ENCODE peak calls at places on chromosomes 16 and 17, in seven cellular contexts. One of them, this sample, is unnamed.

GRCh38 chr16:12453832-12454231 is 349.9 kb downstream of the CPPED1 start:
- DNase-seq in T-helper 9 cell: no peak
- DNase-seq in heart right ventricle: no peak
- DNase-seq in fibroblast of the conjunctiva: no peak
- DNase-seq in fibroblast of the aortic adventitia: no peak
- DNase-seq in fibroblast of pulmonary artery: peak
- DNase-seq in AG04449: no peak
- DNase-seq in this sample: no peak

GRCh38 chr17:225551-225950 is 44.1 kb upstream of the DOC2B start:
- DNase-seq in T-helper 9 cell: no peak
- DNase-seq in heart right ventricle: no peak
- DNase-seq in fibroblast of the conjunctiva: no peak
- DNase-seq in fibroblast of the aortic adventitia: no peak
- DNase-seq in fibroblast of pulmonary artery: no peak
- DNase-seq in AG04449: no peak
- DNase-seq in this sample: no peak

GRCh38 chr17:83055911-83056582 is 23.4 kb upstream of the METRNL start:
- DNase-seq in T-helper 9 cell: no peak
- DNase-seq in heart right ventricle: no peak
- DNase-seq in fibroblast of the conjunctiva: peak
- DNase-seq in fibroblast of the aortic adventitia: peak
- DNase-seq in fibroblast of pulmonary artery: peak
- DNase-seq in AG04449: peak
- DNase-seq in this sample: peak

GRCh38 chr17:78475211-78475610 is 96.8 kb downstream of the PGS1 start:
- DNase-seq in T-helper 9 cell: no peak
- DNase-seq in heart right ventricle: no peak
- DNase-seq in fibroblast of the conjunctiva: no peak
- DNase-seq in fibroblast of the aortic adventitia: no peak
- DNase-seq in fibroblast of pulmonary artery: no peak
- DNase-seq in AG04449: no peak
- DNase-seq in this sample: no peak

GRCh38 chr16:54507091-54507490 is 220.5 kb upstream of the IRX3 start:
- DNase-seq in T-helper 9 cell: no peak
- DNase-seq in heart right ventricle: no peak
- DNase-seq in fibroblast of the conjunctiva: no peak
- DNase-seq in fibroblast of the aortic adventitia: peak
- DNase-seq in fibroblast of pulmonary artery: peak
- DNase-seq in AG04449: no peak
- DNase-seq in this sample: no peak

GRCh38 chr16:78607465-78607864 is 508.0 kb downstream of the WWOX start:
- DNase-seq in T-helper 9 cell: no peak
- DNase-seq in heart right ventricle: no peak
- DNase-seq in fibroblast of the conjunctiva: no peak
- DNase-seq in fibroblast of the aortic adventitia: no peak
- DNase-seq in fibroblast of pulmonary artery: no peak
- DNase-seq in AG04449: no peak
- DNase-seq in this sample: no peak

GRCh38 chr17:34826332-34826731 is 134.9 kb downstream of the CCT6B start:
- DNase-seq in T-helper 9 cell: no peak
- DNase-seq in heart right ventricle: no peak
- DNase-seq in fibroblast of the conjunctiva: peak
- DNase-seq in fibroblast of the aortic adventitia: no peak
- DNase-seq in fibroblast of pulmonary artery: no peak
- DNase-seq in AG04449: no peak
- DNase-seq in this sample: no peak

GRCh38 chr16:66740010-66740409 is 11.4 kb downstream of the DYNC1LI2 start:
- DNase-seq in T-helper 9 cell: peak
- DNase-seq in heart right ventricle: no peak
- DNase-seq in fibroblast of the conjunctiva: no peak
- DNase-seq in fibroblast of the aortic adventitia: peak
- DNase-seq in fibroblast of pulmonary artery: peak
- DNase-seq in AG04449: no peak
- DNase-seq in this sample: peak

GRCh38 chr16:51119576-51120288 is 31.3 kb downstream of the SALL1 start:
- DNase-seq in T-helper 9 cell: no peak
- DNase-seq in heart right ventricle: no peak
- DNase-seq in fibroblast of the conjunctiva: no peak
- DNase-seq in fibroblast of the aortic adventitia: peak
- DNase-seq in fibroblast of pulmonary artery: no peak
- DNase-seq in AG04449: no peak
- DNase-seq in this sample: no peak

GRCh38 chr17:1197781-1198490 is 18.2 kb upstream of the ABR start:
- DNase-seq in T-helper 9 cell: peak
- DNase-seq in heart right ventricle: peak
- DNase-seq in fibroblast of the conjunctiva: no peak
- DNase-seq in fibroblast of the aortic adventitia: no peak
- DNase-seq in fibroblast of pulmonary artery: peak
- DNase-seq in AG04449: no peak
- DNase-seq in this sample: no peak

GRCh38 chr16:54285414-54286066 is 1.0 kb downstream of the IRX3 start:
- DNase-seq in T-helper 9 cell: no peak
- DNase-seq in heart right ventricle: peak
- DNase-seq in fibroblast of the conjunctiva: no peak
- DNase-seq in fibroblast of the aortic adventitia: peak
- DNase-seq in fibroblast of pulmonary artery: peak
- DNase-seq in AG04449: no peak
- DNase-seq in this sample: peak

GRCh38 chr17:28008526-28008925 is 34.0 kb upstream of the NLK start:
- DNase-seq in T-helper 9 cell: no peak
- DNase-seq in heart right ventricle: peak
- DNase-seq in fibroblast of the conjunctiva: no peak
- DNase-seq in fibroblast of the aortic adventitia: peak
- DNase-seq in fibroblast of pulmonary artery: peak
- DNase-seq in AG04449: peak
- DNase-seq in this sample: peak